ENCODE peak calls at places on chromosome 11, in seven cellular contexts. L is adrenal gland, G is psoas muscle, F is SK-N-SH, Y is mesenchymal stem cell, A is lower lobe of right lung, J is neuronal stem cell. T is an unnamed sample. For H3K4me1 and H3K9me3, the result is how much of the 10 kb centered on the place peaks cover.

GRCh38 chr11:125516266-125516665 is 20.2 kb upstream of the FEZ1 start:
- DNase-seq in Y (no peak), L (no peak), G (no peak), J (no peak), F (no peak), A (no peak), T (no peak)

GRCh38 chr11:120384476-120384875 is 48.3 kb downstream of the ARHGEF12 start:
- DNase-seq in A (no peak), F (peak), G (no peak), Y (no peak), J (no peak), L (no peak), T (no peak)

GRCh38 chr11:116255234-116255953 is 517.4 kb downstream of the BUD13 start:
- DNase-seq in A (no peak), J (no peak), L (no peak), G (no peak), Y (no peak), F (peak), T (no peak)

GRCh38 chr11:120268686-120269085 is 28.7 kb downstream of the POU2F3 start:
- DNase-seq in Y (no peak), J (no peak), G (no peak), F (no peak), L (no peak), A (no peak), T (no peak)

GRCh38 chr11:72773291-72773690 is 20.6 kb downstream of the STARD10 start:
- DNase-seq in Y (peak), G (peak), F (peak), J (no peak), L (peak), A (no peak), T (peak)

GRCh38 chr11:59552844-59553243 is 41.5 kb downstream of the OR4D9 start:
- DNase-seq in J (no peak), A (no peak), L (no peak), G (no peak), Y (no peak), F (no peak), T (no peak)

GRCh38 chr11:115469361-115469760 is 34.9 kb downstream of the CADM1 start:
- DNase-seq in L (no peak), J (no peak), A (no peak), Y (no peak), F (no peak), G (no peak), T (no peak)

GRCh38 chr11:134014502-134014901 is 54.4 kb upstream of the JAM3 start:
- DNase-seq in L (no peak), A (no peak), J (no peak), Y (peak), G (no peak), F (peak), T (peak)

GRCh38 chr11:35381720-35382322 is 37.5 kb downstream of the SLC1A2 start:
- DNase-seq in Y (no peak), F (no peak), L (no peak), J (no peak), A (no peak), G (no peak), T (no peak)

GRCh38 chr11:62104001-62104400 is 19.8 kb upstream of the INCENP start:
- DNase-seq in A (no peak), J (no peak), L (no peak), Y (no peak), G (no peak), F (no peak), T (no peak)

GRCh38 chr11:44564653-44565007 is 833 bp upstream of the CD82 start:
- DNase-seq in G (peak), Y (peak), J (no peak), L (no peak), A (peak), F (no peak), T (peak)

GRCh38 chr11:134592391-134592990 is 180.4 kb upstream of the B3GAT1 start:
- DNase-seq in Y (no peak), L (peak), J (peak), G (no peak), F (peak), A (peak), T (peak)

GRCh38 chr11:8757047-8757446 is 74.5 kb downstream of the RPL27A start:
- DNase-seq in Y (no peak), A (no peak), J (no peak), G (no peak), F (no peak), L (no peak), T (no peak)

GRCh38 chr11:20453657-20454316 is 66.3 kb downstream of the PRMT3 start:
- DNase-seq in Y (no peak), J (no peak), A (no peak), L (no peak), F (peak), G (no peak), T (no peak)
- H3K4me3 ChIP-seq in Y (no peak), J (no peak), A (no peak), L (no peak), F (no peak), G (no peak), T (no peak)

DNA sequence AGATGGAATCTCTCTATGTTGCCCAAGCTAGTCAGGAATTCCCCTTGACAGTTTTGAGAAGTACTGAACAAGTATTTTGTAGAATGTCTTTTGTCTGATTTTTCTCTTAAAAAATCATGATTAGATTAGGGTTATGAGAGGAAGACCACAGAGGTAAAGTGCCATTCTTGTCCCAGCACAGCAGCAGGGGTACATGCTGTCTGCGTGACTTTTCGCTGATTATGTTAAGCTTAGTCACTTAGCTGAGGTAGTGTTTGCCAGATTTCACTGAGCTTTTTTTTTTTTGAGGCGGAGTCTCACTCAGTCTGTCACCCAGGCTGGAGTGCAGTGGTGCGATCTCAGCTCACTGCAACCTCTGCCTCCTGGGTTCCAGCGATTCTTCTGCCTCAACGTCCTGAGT is 13.6 kb upstream of the NUP160 start:
- DNase-seq in L (no peak), G (no peak), F (no peak), Y (peak), A (no peak), J (no peak), T (no peak)
- H3K4me1 ChIP-seq in L (under half), G (under half), F (under half), Y (under half), A (under half), J (under half), T (under half)

DNA sequence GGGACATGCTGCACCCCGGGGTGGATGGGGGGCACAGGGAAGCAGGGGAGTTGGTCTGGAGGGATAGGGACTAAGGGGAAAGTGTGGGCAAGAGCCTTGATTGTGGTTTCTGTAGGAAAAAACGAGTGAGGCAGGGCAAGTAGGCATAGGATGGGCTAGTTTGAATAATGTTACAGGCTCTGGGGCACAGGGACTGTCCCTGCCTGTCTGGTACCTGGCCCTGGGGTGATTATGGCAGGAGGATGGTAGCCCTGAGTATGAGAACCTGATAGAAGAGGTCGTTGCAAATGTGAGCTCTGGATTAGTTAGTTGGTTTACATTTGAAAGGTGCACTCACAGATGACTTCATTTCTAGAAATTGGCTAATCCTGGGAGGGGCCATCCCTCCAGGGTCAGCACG is 11.4 kb upstream of the SMIM38 start:
- DNase-seq in Y (no peak), J (no peak), G (no peak), F (no peak), L (no peak), A (no peak), T (no peak)
- H3K9me3 ChIP-seq in Y (under half), J (under half), G (under half), F (under half), L (under half), A (under half), T (under half)

DNA sequence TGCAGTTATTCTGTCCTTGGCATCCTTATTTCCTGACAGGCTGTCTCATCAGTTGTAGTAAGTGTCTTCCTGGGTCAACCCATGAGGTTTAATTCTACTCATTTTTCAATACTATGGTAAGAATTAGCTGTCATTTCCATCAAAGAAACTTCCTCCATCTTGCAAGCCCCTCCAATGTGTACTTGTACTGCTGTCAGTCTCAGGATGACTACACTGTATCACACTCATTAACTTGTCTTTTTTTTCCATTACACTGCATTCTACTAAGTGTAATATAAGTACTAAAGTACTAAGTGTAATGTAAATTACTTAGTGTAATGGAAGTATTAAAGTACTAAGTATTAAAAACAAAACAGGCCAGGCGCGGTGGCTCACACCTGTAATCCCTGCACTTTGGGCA is 102.8 kb downstream of the CWF19L2 start:
- DNase-seq in L (no peak), G (no peak), J (no peak), F (no peak), A (no peak), Y (no peak), T (no peak)
- H3K4me3 ChIP-seq in L (no peak), G (no peak), J (no peak), F (no peak), A (no peak), Y (no peak), T (no peak)

GRCh38 chr11:68468217-68468828 is 7.8 kb downstream of the PPP6R3 start:
- DNase-seq in L (no peak), F (no peak), Y (no peak), G (no peak), A (no peak), J (no peak), T (no peak)

GRCh38 chr11:68470304-68470811 is 9.8 kb downstream of the PPP6R3 start:
- DNase-seq in G (no peak), A (no peak), F (peak), Y (no peak), L (no peak), J (no peak), T (no peak)

GRCh38 chr11:68469122-68469521 is 8.6 kb downstream of the PPP6R3 start:
- DNase-seq in G (no peak), L (no peak), F (no peak), J (no peak), Y (peak), A (no peak), T (no peak)

GRCh38 chr11:68469642-68470041 is 9.1 kb downstream of the PPP6R3 start:
- DNase-seq in F (no peak), G (no peak), L (no peak), A (no peak), J (no peak), Y (no peak), T (no peak)

GRCh38 chr11:68467446-68467845 is 6.9 kb downstream of the PPP6R3 start:
- DNase-seq in Y (no peak), L (peak), J (no peak), F (no peak), A (no peak), G (no peak), T (no peak)
- H3K4me1 ChIP-seq in Y (under half), L (half or more), J (under half), F (under half), A (half or more), G (half or more), T (under half)

DNA sequence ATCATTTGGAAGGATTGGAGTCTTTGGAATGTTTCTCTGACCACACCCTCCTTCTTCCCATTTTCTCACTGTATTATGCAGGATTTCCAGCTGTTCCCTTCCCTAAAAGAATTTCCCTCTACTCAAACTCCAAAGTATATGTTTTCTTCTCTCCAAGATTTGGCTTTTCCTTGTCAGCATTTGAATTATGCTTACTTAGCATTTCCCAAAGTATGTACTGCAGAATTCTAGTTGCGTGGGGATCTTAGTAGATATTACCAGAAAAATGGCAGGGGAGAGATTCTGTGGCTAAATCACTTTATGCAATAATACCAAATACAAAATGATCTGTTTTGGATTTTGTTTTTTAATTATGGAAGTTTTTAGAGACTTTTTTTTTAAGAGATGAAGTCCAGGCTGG is 142.3 kb downstream of the OR4C45 start:
- DNase-seq in A (no peak), Y (no peak), F (no peak), J (no peak), L (no peak), G (no peak), T (no peak)
- H3K9me3 ChIP-seq in A (under half), Y (under half), F (under half), J (under half), L (under half), G (under half), T (under half)

GRCh38 chr11:130337281-130338089 is 22.8 kb upstream of the ZBTB44 start:
- DNase-seq in A (no peak), F (no peak), G (no peak), J (no peak), L (no peak), Y (no peak), T (no peak)
- H3K4me3 ChIP-seq in A (no peak), F (no peak), G (no peak), J (no peak), L (no peak), Y (no peak), T (no peak)

GRCh38 chr11:89447845-89448244 is 43.3 kb downstream of the NOX4 start:
- DNase-seq in Y (no peak), L (no peak), A (no peak), J (no peak), F (no peak), G (no peak), T (no peak)

GRCh38 chr11:89443366-89444303 is 47.5 kb downstream of the NOX4 start:
- DNase-seq in F (peak), Y (no peak), L (no peak), A (no peak), G (no peak), J (peak), T (no peak)

GRCh38 chr11:89437317-89437716 is 53.9 kb downstream of the NOX4 start:
- DNase-seq in Y (no peak), J (no peak), A (no peak), L (no peak), F (no peak), G (no peak), T (no peak)

GRCh38 chr11:89441606-89442005 is 49.6 kb downstream of the NOX4 start:
- DNase-seq in Y (no peak), A (no peak), L (no peak), F (no peak), G (no peak), J (no peak), T (no peak)

DNA sequence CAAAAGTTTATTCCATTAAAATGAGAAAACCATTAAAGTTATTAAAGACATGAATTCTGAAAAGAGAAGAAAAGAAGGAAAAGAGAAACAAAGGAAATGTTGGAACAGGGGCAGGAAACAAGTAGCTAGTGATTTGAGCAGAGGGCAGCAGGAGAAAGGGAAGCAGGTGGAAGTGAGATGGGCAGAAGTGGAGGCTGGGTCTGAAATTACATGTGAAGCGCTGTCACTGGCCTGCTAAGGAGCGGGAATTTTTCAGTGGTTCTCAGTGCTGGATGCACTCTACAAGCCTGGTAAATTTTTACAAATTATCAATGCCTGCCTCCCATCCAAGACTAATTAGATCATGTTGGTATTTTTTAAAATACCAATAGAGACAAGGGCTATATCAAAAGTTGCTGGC is 48.4 kb downstream of the NOX4 start:
- DNase-seq in Y (no peak), J (no peak), G (no peak), L (no peak), A (no peak), F (no peak), T (no peak)
- H3K4me1 ChIP-seq in Y (under half), J (under half), G (under half), L (under half), A (under half), F (under half), T (under half)

GRCh38 chr11:47299078-47299477 is 29.1 kb downstream of the MADD start:
- DNase-seq in F (no peak), Y (no peak), L (no peak), G (no peak), J (no peak), A (no peak), T (no peak)
- H3K9me3 ChIP-seq in F (under half), Y (under half), L (under half), G (under half), J (under half), A (under half), T (under half)

DNA sequence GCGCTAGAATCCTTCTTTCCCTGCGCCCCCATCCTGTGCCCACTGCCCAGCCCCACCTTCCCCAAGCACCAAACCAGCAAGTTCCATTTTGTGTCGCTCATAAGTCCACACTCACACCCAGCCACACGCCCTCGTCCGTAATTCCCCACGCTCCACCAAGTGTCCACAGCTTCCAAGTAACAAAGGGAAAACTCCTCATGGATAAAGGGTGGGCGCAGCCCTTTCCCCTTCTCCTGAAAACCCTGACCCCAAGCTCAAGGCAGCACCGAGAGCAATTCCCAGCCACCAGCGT is 463 bp downstream of the FXYD6 start:
- DNase-seq in F (no peak), Y (peak), L (no peak), A (no peak), G (no peak), J (no peak), T (no peak)
- H3K4me3 ChIP-seq in F (peak), Y (peak), L (no peak), A (peak), G (peak), J (peak), T (peak)